ENCODE peak calls at places on chromosomes 11 and 22, in seven cellular contexts. T is GM23248, J is neural progenitor cell, P is MM.1S, L is PC-3, X is HCT116, E is hepatocyte. U is an unnamed sample.

GRCh38 chr22:24402460-24403192 is 24.8 kb upstream of the ADORA2A start:
- DNase-seq in T (peak), J (no peak), P (no peak), L (peak), X (peak), E (peak), U (no peak)

GRCh38 chr11:88849368-88849767 is 216.4 kb downstream of the GRM5 start:
- DNase-seq in T (peak), J (no peak), P (no peak), L (peak), X (no peak), E (no peak), U (no peak)

GRCh38 chr22:30033137-30033536 is 47.1 kb upstream of the HORMAD2 start:
- DNase-seq in T (no peak), J (no peak), P (no peak), L (no peak), X (no peak), E (no peak), U (no peak)

GRCh38 chr11:57514538-57515331 is 767 bp downstream of the SLC43A1 start:
- DNase-seq in T (peak), J (peak), P (no peak), L (peak), X (no peak), E (peak), U (peak)

GRCh38 chr11:119518746-119519382 is 95.9 kb upstream of the THY1 start:
- DNase-seq in T (peak), J (peak), P (peak), L (peak), X (no peak), E (peak), U (peak)

GRCh38 chr11:128247235-128247594 is 340.1 kb downstream of the ETS1 start:
- DNase-seq in T (no peak), J (no peak), P (no peak), L (no peak), X (no peak), E (no peak), U (no peak)

GRCh38 chr11:73275381-73275750 is 3.2 kb downstream of the P2RY6 start:
- DNase-seq in T (no peak), J (no peak), P (no peak), L (no peak), X (no peak), E (no peak), U (no peak)

GRCh38 chr22:48559647-48560388 is 1267.9 kb downstream of the BRD1 start:
- DNase-seq in T (no peak), J (no peak), P (no peak), L (no peak), X (no peak), E (no peak), U (no peak)

GRCh38 chr22:49852898-49853894 is at the start of gene ZBED4:
- DNase-seq in T (peak), J (peak), P (peak), L (peak), X (peak), E (peak), U (peak)

GRCh38 chr22:45263790-45264269 is 20.9 kb upstream of the UPK3A start:
- DNase-seq in T (peak), J (peak), P (peak), L (no peak), X (peak), E (peak), U (peak)

DNA sequence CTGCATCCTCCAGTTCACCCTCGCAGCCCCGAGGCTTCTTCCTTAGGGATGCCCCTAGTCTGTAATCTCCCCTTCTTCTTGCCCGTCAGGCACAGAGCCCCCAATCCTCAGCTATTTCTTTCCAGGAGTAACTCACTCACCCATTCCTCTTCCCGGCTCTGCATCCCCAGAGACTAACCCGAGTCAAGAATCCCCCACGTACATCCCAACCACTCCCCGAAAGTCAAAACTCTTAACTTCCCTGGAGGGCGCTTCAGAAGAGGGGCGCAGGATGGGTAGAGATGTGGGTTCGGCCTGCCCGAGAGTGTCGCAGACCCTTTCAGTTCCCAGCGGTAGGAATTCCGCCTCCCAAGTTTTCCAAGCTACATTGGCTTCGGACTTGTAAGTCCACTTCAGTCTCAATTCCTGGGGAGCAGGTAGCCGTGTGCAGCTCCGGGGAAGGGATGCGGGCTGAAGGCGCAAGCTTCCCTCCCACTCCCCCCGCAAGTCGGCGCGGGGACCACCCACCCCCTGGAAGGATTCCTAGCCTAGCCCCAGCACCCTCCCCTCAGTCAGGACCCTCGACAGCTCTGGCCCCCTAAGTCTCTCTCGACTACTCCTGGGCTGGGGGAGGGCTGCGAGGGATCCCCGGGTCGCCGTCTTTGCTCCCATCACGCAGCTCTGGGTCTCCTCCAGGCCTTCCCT is 871 bp downstream of the BDNF start:
- DNase-seq in T (peak), J (peak), P (no peak), L (peak), X (no peak), E (peak), U (peak)
- TF ChIP-seq EZH2phosphoT487 in T (no peak), J (peak), P (no peak), L (no peak), X (no peak), E (no peak), U (no peak)

DNA sequence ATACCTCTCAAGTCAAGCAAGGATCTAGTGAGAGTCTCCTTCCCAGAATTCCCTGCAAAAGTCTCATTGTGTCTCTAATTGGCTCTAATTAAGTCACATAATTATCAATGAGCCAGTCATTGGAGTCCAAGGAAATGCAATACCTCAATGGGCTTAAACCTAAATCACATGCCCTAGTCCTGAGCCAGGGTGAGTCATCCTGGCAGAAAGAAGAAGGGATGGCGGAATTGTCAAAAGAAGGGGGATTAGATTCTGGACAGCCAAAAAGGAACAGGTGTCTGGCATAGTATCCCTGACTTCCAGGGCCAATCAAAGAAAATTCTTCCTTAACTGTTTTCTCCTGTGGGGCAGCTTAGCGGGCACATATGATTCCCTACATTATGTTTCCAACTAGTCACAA is 25.1 kb upstream of the LDLRAD3 start:
- DNase-seq in T (no peak), J (peak), P (no peak), L (no peak), X (no peak), E (no peak), U (no peak)
- TF ChIP-seq EZH2 in T (no peak), J (no peak), P (no peak), L (no peak), X (no peak), E (no peak), U (no peak)

GRCh38 chr11:2672553-2673249 is 27.1 kb downstream of the KCNQ1OT1 start:
- DNase-seq in T (no peak), J (no peak), P (no peak), L (no peak), X (no peak), E (no peak), U (no peak)
- TF ChIP-seq EZH2phosphoT487 in T (no peak), J (no peak), P (no peak), L (no peak), X (no peak), E (no peak), U (no peak)

DNA sequence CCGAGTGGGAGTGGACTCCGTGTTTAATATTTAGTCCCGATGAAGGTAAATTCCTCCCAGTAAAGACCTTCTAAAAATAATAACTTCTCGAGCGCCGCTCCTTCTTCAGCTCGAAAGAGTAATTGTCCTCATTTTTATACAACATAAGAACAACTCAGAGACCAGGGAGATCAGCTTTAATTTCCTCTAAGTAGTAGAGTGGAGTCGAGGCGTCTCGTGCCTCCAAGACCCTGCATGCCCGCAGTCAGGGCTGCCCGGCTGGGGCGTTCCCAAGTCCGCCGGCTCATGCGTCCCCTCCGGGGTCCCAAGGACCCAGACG is 7.8 kb downstream of the WT1 start:
- DNase-seq in T (no peak), J (no peak), P (no peak), L (no peak), X (no peak), E (no peak), U (no peak)
- TF ChIP-seq EZH2 in T (peak), J (peak), P (no peak), L (no peak), X (no peak), E (peak), U (peak)

DNA sequence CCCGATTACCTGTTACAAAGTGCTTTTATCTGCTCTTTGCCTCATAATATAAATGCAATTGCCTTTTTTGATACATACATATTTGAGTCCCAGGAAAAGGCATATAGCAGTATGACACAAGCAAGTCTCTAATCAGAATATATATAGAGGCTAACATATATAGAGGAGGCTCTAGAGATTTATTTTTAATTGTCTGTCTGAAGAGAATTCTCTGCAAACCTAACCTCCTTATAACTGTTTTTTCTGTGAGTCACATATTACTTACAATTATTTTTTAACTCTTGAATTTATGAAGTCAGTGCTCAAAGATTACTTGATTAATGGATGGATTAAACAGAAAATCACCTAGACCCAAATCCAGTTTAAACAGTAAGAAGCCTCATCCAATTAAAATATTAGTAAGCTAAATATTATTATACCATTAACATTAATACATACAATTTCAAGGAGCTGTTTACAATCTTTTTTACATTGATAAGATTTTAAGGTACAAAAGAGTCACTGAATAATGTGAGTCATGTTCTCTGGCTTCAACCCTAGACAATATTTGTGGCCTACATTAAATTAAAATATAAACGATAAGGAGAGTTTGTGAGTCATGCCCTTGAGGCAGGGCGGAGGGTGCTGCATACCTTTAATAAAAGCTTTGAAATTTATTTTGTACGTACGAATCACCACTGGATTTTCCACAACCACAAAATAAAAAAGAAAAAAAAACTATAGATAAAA is 19.2 kb upstream of the MMP13 start:
- DNase-seq in T (peak), J (no peak), P (no peak), L (peak), X (no peak), E (no peak), U (no peak)
- TF ChIP-seq EZH2phosphoT487 in T (no peak), J (no peak), P (no peak), L (no peak), X (no peak), E (no peak), U (no peak)

DNA sequence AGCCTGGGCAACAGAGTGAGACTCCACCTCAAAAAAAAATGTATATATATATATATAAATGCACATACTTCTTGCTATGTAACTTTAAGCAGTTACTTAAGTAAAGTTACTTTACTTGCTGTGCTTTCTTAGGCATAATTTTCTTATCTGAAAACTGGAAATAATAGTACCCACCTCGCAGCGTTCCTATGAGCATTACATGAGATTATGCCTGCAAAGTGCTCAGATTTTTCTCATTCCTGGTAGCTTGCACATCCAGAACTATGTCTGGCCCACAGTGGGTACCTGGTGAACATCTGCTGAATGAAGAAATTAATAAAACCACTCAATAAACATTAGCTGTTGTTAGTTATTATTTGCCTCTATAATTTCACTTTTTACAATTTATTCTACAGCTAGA is 6.1 kb upstream of the ROBO3 start:
- DNase-seq in T (no peak), J (no peak), P (no peak), L (no peak), X (no peak), E (no peak), U (no peak)
- TF ChIP-seq EZH2 in T (no peak), J (no peak), P (no peak), L (no peak), X (no peak), E (no peak), U (no peak)

U was measured in GM23338.